ENCODE peak calls at places on chromosomes 5 and 9, in seven cellular contexts. M is GM12892, N is GM12891, E is SK-N-SH, H is GM12878, S is HepG2, F is K562. W is an unnamed sample.

GRCh38 chr5:132816554-132816953 is 3.5 kb downstream of the SOWAHA start:
- DNase-seq in M (no peak), N (no peak), E (no peak), H (no peak), S (no peak), F (no peak), W (no peak)

GRCh38 chr9:27227192-27227591 is 69.8 kb downstream of the EQTN start:
- DNase-seq in M (no peak), N (no peak), E (no peak), H (no peak), S (peak), F (no peak), W (no peak)

GRCh38 chr9:80605129-80605528 is 1033.4 kb downstream of the TLE4 start:
- DNase-seq in M (no peak), N (no peak), E (peak), H (no peak), S (peak), F (no peak), W (no peak)

GRCh38 chr5:11527994-11528393 is 376.3 kb downstream of the CTNND2 start:
- DNase-seq in M (no peak), N (no peak), E (no peak), H (no peak), S (no peak), F (no peak), W (no peak)

GRCh38 chr5:37738057-37738691 is 101.7 kb downstream of the GDNF start:
- DNase-seq in M (no peak), N (no peak), E (no peak), H (peak), S (peak), F (peak), W (no peak)

GRCh38 chr5:10874561-10874960 is 113.5 kb upstream of the DAP start:
- DNase-seq in M (no peak), N (no peak), E (no peak), H (no peak), S (no peak), F (no peak), W (no peak)

GRCh38 chr9:128355451-128355850 is 15.1 kb downstream of the SLC27A4 start:
- DNase-seq in M (no peak), N (no peak), E (no peak), H (no peak), S (no peak), F (no peak), W (no peak)

GRCh38 chr9:36407122-36407723 is 7.2 kb upstream of the RNF38 start:
- DNase-seq in M (no peak), N (peak), E (peak), H (peak), S (peak), F (peak), W (peak)

GRCh38 chr5:36478646-36479307 is 127.6 kb upstream of the SLC1A3 start:
- DNase-seq in M (no peak), N (no peak), E (no peak), H (no peak), S (no peak), F (no peak), W (no peak)

GRCh38 chr5:10602031-10602806 is 38.3 kb downstream of the ANKRD33B start:
- DNase-seq in M (no peak), N (no peak), E (no peak), H (no peak), S (no peak), F (peak), W (no peak)

GRCh38 chr9:75130621-75131020 is 42.3 kb downstream of the OSTF1 start:
- DNase-seq in M (no peak), N (no peak), E (no peak), H (no peak), S (no peak), F (no peak), W (no peak)

GRCh38 chr9:137237759-137238726 is 3.0 kb upstream of the TUBB4B start:
- DNase-seq in M (no peak), N (no peak), E (no peak), H (no peak), S (no peak), F (no peak), W (no peak)

GRCh38 chr9:3875371-3876132 is 349.8 kb upstream of the RFX3 start:
- DNase-seq in M (no peak), N (no peak), E (peak), H (no peak), S (no peak), F (no peak), W (no peak)

GRCh38 chr5:140481758-140482157 is 65.7 kb upstream of the EIF4EBP3 start:
- DNase-seq in M (no peak), N (no peak), E (no peak), H (no peak), S (no peak), F (no peak), W (no peak)

GRCh38 chr5:139492700-139493192 is 10.2 kb upstream of the STING1 start:
- DNase-seq in M (no peak), N (no peak), E (no peak), H (no peak), S (no peak), F (no peak), W (no peak)

GRCh38 chr9:27078685-27079084 is 30.3 kb upstream of the TEK start:
- DNase-seq in M (no peak), N (no peak), E (no peak), H (no peak), S (no peak), F (no peak), W (no peak)

GRCh38 chr9:31034311-31034710 is 1350.1 kb upstream of the ACO1 start:
- DNase-seq in M (no peak), N (no peak), E (peak), H (no peak), S (peak), F (no peak), W (no peak)

GRCh38 chr9:77808750-77809079 is 160.6 kb upstream of the GNA14 start:
- DNase-seq in M (no peak), N (no peak), E (no peak), H (no peak), S (peak), F (peak), W (no peak)

GRCh38 chr9:128055222-128056040 is 11.7 kb downstream of the NAIF1 start:
- DNase-seq in M (no peak), N (no peak), E (no peak), H (no peak), S (no peak), F (no peak), W (no peak)

GRCh38 chr5:109479260-109479860 is 69.6 kb upstream of the PJA2 start:
- DNase-seq in M (no peak), N (no peak), E (no peak), H (no peak), S (peak), F (no peak), W (no peak)

GRCh38 chr5:146640285-146640896 is 124.4 kb upstream of the GPR151 start:
- DNase-seq in M (no peak), N (no peak), E (no peak), H (no peak), S (no peak), F (no peak), W (no peak)

GRCh38 chr9:99606955-99607354 is 214.7 kb upstream of the NR4A3 start:
- DNase-seq in M (no peak), N (no peak), E (peak), H (no peak), S (no peak), F (no peak), W (no peak)

GRCh38 chr9:135661801-135662560 is 1.1 kb upstream of the LCN9 start:
- DNase-seq in M (no peak), N (no peak), E (peak), H (no peak), S (no peak), F (no peak), W (no peak)

GRCh38 chr5:88660947-88661869 is 221.8 kb downstream of the MEF2C start:
- DNase-seq in M (peak), N (peak), E (peak), H (no peak), S (no peak), F (peak), W (peak)

GRCh38 chr9:530681-531080 is 310.8 kb upstream of the DMRT1 start:
- DNase-seq in M (no peak), N (no peak), E (no peak), H (no peak), S (no peak), F (no peak), W (no peak)

GRCh38 chr5:16735092-16735970 is 118.5 kb upstream of the RETREG1 start:
- DNase-seq in M (no peak), N (no peak), E (no peak), H (no peak), S (peak), F (no peak), W (no peak)

GRCh38 chr5:54514841-54515432 is 2.6 kb upstream of the SNX18 start:
- DNase-seq in M (no peak), N (no peak), E (no peak), H (no peak), S (no peak), F (no peak), W (no peak)

GRCh38 chr5:112186401-112186990 is 232.6 kb downstream of the EPB41L4A start:
- DNase-seq in M (no peak), N (no peak), E (peak), H (no peak), S (peak), F (peak), W (no peak)

GRCh38 chr9:109118802-109119438 is 827 bp downstream of the TMEM245 start:
- DNase-seq in M (no peak), N (no peak), E (no peak), H (no peak), S (peak), F (no peak), W (no peak)

GRCh38 chr5:134004626-134005414 is at the start of gene VDAC1:
- DNase-seq in M (peak), N (peak), E (peak), H (no peak), S (no peak), F (peak), W (peak)

GRCh38 chr9:137665697-137666504 is 47.1 kb downstream of the EHMT1 start:
- DNase-seq in M (no peak), N (no peak), E (no peak), H (no peak), S (no peak), F (no peak), W (no peak)

GRCh38 chr5:35369965-35370790 is 139.9 kb upstream of the PRLR start:
- DNase-seq in M (no peak), N (no peak), E (peak), H (no peak), S (no peak), F (no peak), W (no peak)

GRCh38 chr9:124050955-124051354 is 39.4 kb downstream of the LHX2 start:
- DNase-seq in M (no peak), N (no peak), E (no peak), H (no peak), S (no peak), F (no peak), W (no peak)

GRCh38 chr9:108444400-108445358 is 411.1 kb downstream of the ACTL7B start:
- DNase-seq in M (no peak), N (no peak), E (no peak), H (no peak), S (peak), F (no peak), W (no peak)

GRCh38 chr5:59039296-59040006 is 456.6 kb downstream of the RAB3C start:
- DNase-seq in M (peak), N (peak), E (peak), H (no peak), S (no peak), F (peak), W (no peak)

GRCh38 chr5:73027361-73027760 is 71.5 kb downstream of the FCHO2 start:
- DNase-seq in M (no peak), N (no peak), E (no peak), H (no peak), S (no peak), F (no peak), W (no peak)

GRCh38 chr5:180640765-180641565 is 8.4 kb downstream of the FLT4 start:
- DNase-seq in M (peak), N (peak), E (peak), H (no peak), S (no peak), F (no peak), W (no peak)
- TF ChIP-seq TAF1 in M (no peak), N (no peak), E (no peak), H (no peak), S (no peak), F (no peak), W (no peak)

GRCh38 chr5:75364571-75365280 is 27.7 kb downstream of the HMGCR start:
- DNase-seq in M (no peak), N (no peak), E (no peak), H (no peak), S (no peak), F (no peak), W (no peak)
- TF ChIP-seq TAF1 in M (no peak), N (no peak), E (no peak), H (no peak), S (no peak), F (no peak), W (no peak)

DNA sequence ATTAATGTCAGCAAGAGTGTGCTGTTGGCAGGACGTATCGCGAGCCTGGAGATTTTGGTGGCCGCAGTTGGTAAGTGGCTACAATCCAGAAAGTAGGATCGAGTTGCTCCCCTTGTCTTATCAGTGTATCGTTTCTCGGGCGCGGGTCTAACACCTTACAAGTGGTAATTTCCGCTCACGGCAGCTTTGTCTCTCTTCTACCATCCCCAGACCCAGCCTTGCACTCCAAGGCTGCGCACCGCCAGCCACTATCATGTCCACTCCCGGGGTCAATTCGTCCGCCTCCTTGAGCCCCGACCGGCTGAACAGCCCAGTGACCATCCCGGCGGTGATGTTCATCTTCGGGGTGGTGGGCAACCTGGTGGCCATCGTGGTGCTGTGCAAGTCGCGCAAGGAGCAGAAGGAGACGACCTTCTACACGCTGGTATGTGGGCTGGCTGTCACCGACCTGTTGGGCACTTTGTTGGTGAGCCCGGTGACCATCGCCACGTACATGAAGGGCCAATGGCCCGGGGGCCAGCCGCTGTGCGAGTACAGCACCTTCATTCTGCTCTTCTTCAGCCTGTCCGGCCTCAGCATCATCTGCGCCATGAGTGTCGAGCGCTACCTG is 1.1 kb downstream of the PTGER4 start:
- DNase-seq in M (peak), N (peak), E (peak), H (no peak), S (no peak), F (no peak), W (no peak)
- TF ChIP-seq TAF1 in M (no peak), N (no peak), E (no peak), H (no peak), S (no peak), F (no peak), W (no peak)

GRCh38 chr5:14584848-14585247 is 3.3 kb downstream of the OTULINL start:
- DNase-seq in M (no peak), N (no peak), E (no peak), H (no peak), S (no peak), F (no peak), W (no peak)
- TF ChIP-seq TAF1 in M (no peak), N (no peak), E (no peak), H (no peak), S (no peak), F (no peak), W (no peak)

GRCh38 chr9:16031971-16032370 is 479.1 kb downstream of the CCDC171 start:
- DNase-seq in M (no peak), N (no peak), E (no peak), H (no peak), S (no peak), F (no peak), W (no peak)

GRCh38 chr9:16031486-16031885 is 478.6 kb downstream of the CCDC171 start:
- DNase-seq in M (no peak), N (no peak), E (no peak), H (no peak), S (no peak), F (no peak), W (no peak)

GRCh38 chr9:16029796-16030363 is 477.0 kb downstream of the CCDC171 start:
- DNase-seq in M (no peak), N (no peak), E (no peak), H (no peak), S (no peak), F (no peak), W (no peak)

GRCh38 chr9:16029056-16029615 is 476.3 kb downstream of the CCDC171 start:
- DNase-seq in M (no peak), N (no peak), E (no peak), H (no peak), S (no peak), F (no peak), W (no peak)

DNA sequence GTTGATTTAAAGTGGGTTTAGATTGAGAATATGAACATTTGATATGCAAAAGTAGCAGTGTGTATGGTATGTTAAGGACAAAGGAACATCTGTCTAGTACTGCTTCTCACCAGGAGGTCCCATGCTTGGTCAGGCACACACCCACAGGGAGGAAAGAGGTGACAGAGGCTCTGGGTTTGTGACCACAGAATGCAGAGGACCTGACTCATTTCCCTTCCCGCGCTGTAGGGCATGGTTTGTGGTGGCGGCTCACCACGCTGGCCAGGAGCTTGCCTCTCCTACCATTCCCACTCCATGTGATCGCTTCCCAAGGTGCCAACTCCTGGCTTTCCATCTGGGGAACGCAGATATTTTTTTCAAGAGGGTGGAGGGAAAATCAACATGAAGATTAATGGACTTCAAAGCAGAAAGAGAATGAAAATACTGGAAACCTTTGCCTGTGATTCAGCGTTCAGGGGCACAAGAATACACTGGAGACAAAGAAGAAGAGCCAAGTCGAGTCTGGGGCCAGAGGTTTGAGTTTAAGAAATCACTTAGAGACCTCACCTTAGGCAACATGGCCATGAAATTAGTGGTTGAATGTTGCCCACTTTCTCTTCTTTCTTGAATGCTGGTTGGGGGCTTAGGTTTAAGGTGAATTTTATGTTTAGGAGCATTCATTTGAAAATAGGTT is 477.8 kb downstream of the CCDC171 start:
- DNase-seq in M (no peak), N (no peak), E (no peak), H (peak), S (no peak), F (no peak), W (no peak)
- TF ChIP-seq TAF1 in M (no peak), N (no peak), E (no peak), H (no peak), S (no peak), F (no peak), W (no peak)